ENCODE peak calls at places on chromosome 9, in six cellular contexts. B, V, Z, L, R and W are unnamed samples.

GRCh38 chr9:93895535-93895934 is 59.6 kb downstream of the BARX1 start:
- DNase-seq in B (no peak), Z (no peak), V (no peak), R (no peak), L (no peak), W (no peak)

GRCh38 chr9:131727184-131727785 is 12.6 kb downstream of the RAPGEF1 start:
- DNase-seq in B (no peak), Z (no peak), R (peak; percentile 84), L (no peak), V (peak; percentile 70), W (peak; percentile 35)

GRCh38 chr9:34929506-34930102 is 28.5 kb upstream of the PHF24 start:
- DNase-seq in B (peak; percentile 32), Z (peak; percentile 42), V (peak; percentile 32), L (peak; percentile 23), R (peak; percentile 20), W (peak; percentile 49)

GRCh38 chr9:37968228-37968672 is 64.3 kb upstream of the SLC25A51 start:
- DNase-seq in L (no peak), V (peak; percentile 39), B (peak; percentile 57), Z (no peak), R (peak; percentile 80), W (peak; percentile 54)

GRCh38 chr9:86921141-86921868 is 26.0 kb downstream of the GAS1 start:
- DNase-seq in V (no peak), L (no peak), R (no peak), B (no peak), Z (no peak), W (no peak)

GRCh38 chr9:90637626-90638025 is 5.0 kb downstream of the DIRAS2 start:
- DNase-seq in R (no peak), Z (no peak), L (no peak), V (no peak), B (no peak), W (no peak)

GRCh38 chr9:34171753-34172535 is 6.9 kb upstream of the UBAP1 start:
- DNase-seq in V (no peak), B (no peak), L (no peak), Z (peak; percentile 74), R (no peak), W (no peak)

GRCh38 chr9:95379630-95380029 is 62.1 kb upstream of the FANCC start:
- DNase-seq in Z (peak; percentile 45), B (no peak), L (no peak), V (no peak), R (no peak), W (no peak)

GRCh38 chr9:110626109-110626829 is 42.3 kb upstream of the MUSK start:
- DNase-seq in B (peak; percentile 56), L (no peak), Z (no peak), R (peak; percentile 60), V (peak; percentile 36), W (no peak)

GRCh38 chr9:99239341-99240055 is 17.4 kb downstream of the SEC61B start:
- DNase-seq in V (no peak), Z (no peak), B (no peak), R (peak; percentile 19), L (no peak), W (no peak)

GRCh38 chr9:136644343-136644592 is 18.4 kb upstream of the EGFL7 start:
- DNase-seq in Z (no peak), L (no peak), V (peak; percentile 82), B (no peak), R (peak; percentile 39), W (peak; percentile 89)
- H3K4me3 ChIP-seq in Z (no peak overlapping the region), L (peak overlapping the region; percentile 31), V (peak overlapping the region; percentile 47), B (peak overlapping the region; percentile 53), R (no peak overlapping the region), W (no peak overlapping the region)

GRCh38 chr9:124337562-124337961 is 77.7 kb downstream of the PSMB7 start:
- DNase-seq in B (no peak), R (no peak), Z (no peak), L (no peak), V (no peak), W (no peak)
- H3K4me2 ChIP-seq in B (no peak overlapping the region), R (no peak overlapping the region), Z (no peak overlapping the region), L (no peak overlapping the region), V (no peak overlapping the region), W (no peak overlapping the region)

GRCh38 chr9:134189475-134190231 is 25.3 kb upstream of the RNU6ATAC start:
- DNase-seq in B (no peak), Z (no peak), V (no peak), L (no peak), R (no peak), W (no peak)

GRCh38 chr9:134192951-134193731 is 28.8 kb upstream of the RNU6ATAC start:
- DNase-seq in Z (no peak), R (no peak), L (no peak), B (no peak), V (no peak), W (no peak)

GRCh38 chr9:134192311-134192950 is 28.1 kb upstream of the RNU6ATAC start:
- DNase-seq in V (no peak), R (no peak), L (no peak), B (no peak), Z (no peak), W (no peak)

GRCh38 chr9:134190232-134191121 is 26.1 kb upstream of the RNU6ATAC start:
- DNase-seq in Z (no peak), R (no peak), B (no peak), L (no peak), V (no peak), W (no peak)

DNA sequence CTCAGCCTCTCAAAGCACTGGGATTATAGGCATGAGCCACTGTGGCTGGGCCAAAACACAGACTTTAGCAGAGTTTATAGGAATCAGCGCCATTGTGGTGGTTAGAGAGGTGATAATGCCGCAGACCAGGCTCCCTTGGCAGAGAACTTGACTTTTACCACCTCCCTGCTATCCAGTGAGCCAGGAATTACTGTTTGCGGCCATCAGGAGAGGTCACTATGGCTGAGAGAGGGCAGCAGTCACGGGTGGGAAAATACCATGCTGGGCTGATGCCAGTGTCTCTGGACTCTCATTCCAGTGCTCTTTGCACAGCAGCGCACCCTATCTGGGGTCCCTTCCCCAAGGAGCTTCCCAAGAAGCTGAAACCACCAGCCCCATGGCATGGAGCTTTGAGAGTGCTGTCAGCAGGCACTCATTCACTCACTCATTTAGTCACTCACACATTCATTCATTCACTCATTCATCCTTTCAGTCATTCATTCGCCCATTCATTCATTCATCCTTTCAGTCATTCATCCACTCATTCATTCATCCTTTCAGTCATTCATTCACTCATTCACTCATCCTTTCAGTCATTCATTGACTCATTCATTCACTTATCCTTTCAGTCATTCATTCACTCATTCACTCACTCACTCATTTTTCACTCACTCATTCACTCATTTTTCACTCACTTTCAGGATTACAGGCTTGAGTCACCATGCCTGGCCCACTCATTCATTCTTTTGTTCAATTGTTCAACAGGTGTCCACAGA is 27.3 kb upstream of the RNU6ATAC start:
- DNase-seq in R (no peak), L (no peak), V (no peak), Z (no peak), B (no peak), W (no peak)
- H2AFZ ChIP-seq in R (no peak overlapping the region), L (no peak overlapping the region), V (no peak overlapping the region), Z (no peak overlapping the region), B (no peak overlapping the region), W (no peak overlapping the region)

GRCh38 chr9:137233143-137233980 is 2.7 kb downstream of the SLC34A3 start:
- DNase-seq in B (no peak), Z (no peak), L (no peak), R (no peak), V (no peak), W (no peak)

GRCh38 chr9:137234055-137234697 is 3.5 kb downstream of the SLC34A3 start:
- DNase-seq in L (no peak), Z (no peak), B (no peak), V (no peak), R (no peak), W (no peak)

GRCh38 chr9:137232101-137232500 is 1.4 kb downstream of the SLC34A3 start:
- DNase-seq in R (no peak), L (no peak), Z (no peak), V (no peak), B (no peak), W (no peak)

GRCh38 chr9:137231313-137232039 is 775 bp downstream of the SLC34A3 start:
- DNase-seq in V (no peak), L (no peak), B (no peak), R (no peak), Z (no peak), W (no peak)

DNA sequence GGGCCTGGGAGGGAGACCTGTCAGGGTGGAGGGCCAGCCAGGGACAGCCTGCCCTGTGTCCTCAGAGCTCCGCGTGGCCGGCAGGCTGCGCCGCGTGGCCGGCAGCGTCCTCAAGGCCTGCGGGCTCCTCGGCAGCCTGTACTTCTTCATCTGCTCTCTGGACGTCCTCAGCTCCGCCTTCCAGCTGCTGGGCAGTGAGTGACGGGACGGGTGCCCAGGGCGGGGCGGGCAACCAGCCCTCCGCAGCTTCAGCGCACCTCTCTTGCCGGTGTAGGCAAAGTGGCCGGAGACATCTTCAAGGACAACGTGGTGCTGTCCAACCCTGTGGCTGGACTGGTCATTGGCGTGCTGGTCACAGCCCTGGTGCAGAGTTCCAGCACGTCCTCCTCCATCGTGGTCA is 1.8 kb downstream of the SLC34A3 start:
- DNase-seq in V (no peak), Z (no peak), R (no peak), L (no peak), B (no peak), W (no peak)
- H3K4me3 ChIP-seq in V (no peak overlapping the region), Z (no peak overlapping the region), R (no peak overlapping the region), L (no peak overlapping the region), B (no peak overlapping the region), W (no peak overlapping the region)

GRCh38 chr9:759983-760715 is 81.3 kb upstream of the DMRT1 start:
- DNase-seq in V (no peak), Z (no peak), B (no peak), L (no peak), R (no peak), W (no peak)
- H3K4me2 ChIP-seq in V (no peak overlapping the region), Z (no peak overlapping the region), B (no peak overlapping the region), L (no peak overlapping the region), R (no peak overlapping the region), W (no peak overlapping the region)